ENCODE peak calls at places on chromosomes 13 and 19, in nine cellular contexts. Q is H54; O is posterior cingulate gyrus; H is stimulated activated naive CD4-positive, alpha-beta T cell; E is GM12864; J is EL; I is dorsolateral prefrontal cortex; X is AG10803; V is MCF 10A. F is an unnamed sample.

GRCh38 chr19:3670796-3671679 is 29.2 kb downstream of the PIP5K1C start:
- DNase-seq in Q (no peak), O (no peak), H (no peak), E (no peak), J (peak), I (no peak), X (peak), V (no peak), F (no peak)

GRCh38 chr13:36945078-36945477 is 25.0 kb upstream of the SMAD9 start:
- DNase-seq in Q (no peak), O (no peak), H (no peak), E (no peak), J (no peak), I (no peak), X (no peak), V (no peak), F (no peak)

GRCh38 chr19:13622727-13623126 is 116.4 kb upstream of the CACNA1A start:
- DNase-seq in Q (no peak), O (no peak), H (no peak), E (no peak), J (no peak), I (no peak), X (no peak), V (no peak), F (no peak)

GRCh38 chr13:110505594-110505993 is 55.9 kb downstream of the RAB20 start:
- DNase-seq in Q (no peak), O (no peak), H (no peak), E (no peak), J (no peak), I (no peak), X (no peak), V (no peak), F (no peak)

GRCh38 chr13:36758345-36758744 is 60.7 kb upstream of the RFXAP start:
- DNase-seq in Q (no peak), O (no peak), H (no peak), E (no peak), J (no peak), I (no peak), X (no peak), V (no peak), F (no peak)

GRCh38 chr19:46718157-46718933 is 1.4 kb upstream of the PRKD2 start:
- DNase-seq in Q (no peak), O (no peak), H (peak), E (peak), J (no peak), I (no peak), X (no peak), V (peak), F (no peak)

GRCh38 chr13:39499580-39499979 is 103.4 kb downstream of the LHFPL6 start:
- DNase-seq in Q (no peak), O (no peak), H (no peak), E (no peak), J (no peak), I (no peak), X (no peak), V (no peak), F (no peak)

GRCh38 chr19:1251503-1252220 is 3.3 kb downstream of the MIDN start:
- DNase-seq in Q (peak), O (peak), H (peak), E (no peak), J (no peak), I (no peak), X (no peak), V (no peak), F (no peak)

F was measured in head of caudate nucleus.